ENCODE peak calls at places on chromosomes 13 and 19, in ten cellular contexts. J, U, G, F, Y, X, L, A, Q and B are unnamed samples.

GRCh38 chr19:53333071-53333465 is 481 bp upstream of the ZNF845 start:
- DNase-seq in J (no peak), U (peak), G (no peak), F (no peak), Y (no peak), X (no peak), L (no peak), A (peak), Q (no peak), B (peak)

GRCh38 chr13:22040810-22041364 is 370.0 kb downstream of the FGF9 start:
- DNase-seq in J (no peak), U (no peak), G (no peak), F (no peak), Y (no peak), X (no peak), L (no peak), A (peak), Q (no peak), B (no peak)

GRCh38 chr19:58261968-58262921 is 16.5 kb upstream of the ZNF8 start:
- DNase-seq in J (peak), U (no peak), G (no peak), F (no peak), Y (peak), X (no peak), L (no peak), A (no peak), Q (no peak), B (no peak)

GRCh38 chr13:46803586-46803985 is 6.6 kb upstream of the ESD start:
- DNase-seq in J (peak), U (no peak), G (no peak), F (no peak), Y (peak), X (no peak), L (no peak), A (no peak), Q (no peak), B (no peak)

GRCh38 chr19:13260883-13261653 is 110.9 kb downstream of the IER2 start:
- DNase-seq in J (peak), U (no peak), G (no peak), F (peak), Y (peak), X (no peak), L (peak), A (no peak), Q (no peak), B (peak)

GRCh38 chr13:47258384-47258783 is 361.5 kb upstream of the HTR2A start:
- DNase-seq in J (no peak), U (no peak), G (no peak), F (no peak), Y (no peak), X (no peak), L (no peak), A (no peak), Q (no peak), B (no peak)

GRCh38 chr13:25429466-25429865 is 57.7 kb downstream of the ATP8A2 start:
- DNase-seq in J (no peak), U (no peak), G (no peak), F (no peak), Y (no peak), X (no peak), L (peak), A (no peak), Q (no peak), B (no peak)

GRCh38 chr19:2719910-2720776 is 1.0 kb downstream of the DIRAS1 start:
- DNase-seq in J (no peak), U (no peak), G (no peak), F (no peak), Y (peak), X (no peak), L (no peak), A (peak), Q (peak), B (no peak)

GRCh38 chr13:85772379-85772778 is 26.8 kb downstream of the SLITRK6 start:
- DNase-seq in J (no peak), U (no peak), G (no peak), F (no peak), Y (peak), X (no peak), L (no peak), A (no peak), Q (no peak), B (no peak)

GRCh38 chr13:67277581-67277980 is 47.4 kb upstream of the PCDH9 start:
- DNase-seq in J (peak), U (no peak), G (no peak), F (no peak), Y (peak), X (no peak), L (no peak), A (no peak), Q (no peak), B (no peak)

GRCh38 chr13:67285611-67286010 is 55.5 kb upstream of the PCDH9 start:
- DNase-seq in J (no peak), U (no peak), G (no peak), F (no peak), Y (no peak), X (no peak), L (no peak), A (no peak), Q (no peak), B (no peak)

GRCh38 chr13:67283602-67284001 is 53.5 kb upstream of the PCDH9 start:
- DNase-seq in J (no peak), U (no peak), G (no peak), F (no peak), Y (peak), X (no peak), L (no peak), A (no peak), Q (no peak), B (no peak)

GRCh38 chr13:67278230-67278629 is 48.1 kb upstream of the PCDH9 start:
- DNase-seq in J (peak), U (no peak), G (no peak), F (no peak), Y (peak), X (no peak), L (no peak), A (no peak), Q (no peak), B (peak)

GRCh38 chr13:67281476-67281875 is 51.3 kb upstream of the PCDH9 start:
- DNase-seq in J (no peak), U (no peak), G (no peak), F (no peak), Y (no peak), X (no peak), L (no peak), A (no peak), Q (no peak), B (no peak)
- TF ChIP-seq CTCF in J (no peak), U (no peak), G (no peak), F (no peak), Y (no peak), X (no peak), L (no peak), A (no peak), Q (no peak), B (no peak)

DNA sequence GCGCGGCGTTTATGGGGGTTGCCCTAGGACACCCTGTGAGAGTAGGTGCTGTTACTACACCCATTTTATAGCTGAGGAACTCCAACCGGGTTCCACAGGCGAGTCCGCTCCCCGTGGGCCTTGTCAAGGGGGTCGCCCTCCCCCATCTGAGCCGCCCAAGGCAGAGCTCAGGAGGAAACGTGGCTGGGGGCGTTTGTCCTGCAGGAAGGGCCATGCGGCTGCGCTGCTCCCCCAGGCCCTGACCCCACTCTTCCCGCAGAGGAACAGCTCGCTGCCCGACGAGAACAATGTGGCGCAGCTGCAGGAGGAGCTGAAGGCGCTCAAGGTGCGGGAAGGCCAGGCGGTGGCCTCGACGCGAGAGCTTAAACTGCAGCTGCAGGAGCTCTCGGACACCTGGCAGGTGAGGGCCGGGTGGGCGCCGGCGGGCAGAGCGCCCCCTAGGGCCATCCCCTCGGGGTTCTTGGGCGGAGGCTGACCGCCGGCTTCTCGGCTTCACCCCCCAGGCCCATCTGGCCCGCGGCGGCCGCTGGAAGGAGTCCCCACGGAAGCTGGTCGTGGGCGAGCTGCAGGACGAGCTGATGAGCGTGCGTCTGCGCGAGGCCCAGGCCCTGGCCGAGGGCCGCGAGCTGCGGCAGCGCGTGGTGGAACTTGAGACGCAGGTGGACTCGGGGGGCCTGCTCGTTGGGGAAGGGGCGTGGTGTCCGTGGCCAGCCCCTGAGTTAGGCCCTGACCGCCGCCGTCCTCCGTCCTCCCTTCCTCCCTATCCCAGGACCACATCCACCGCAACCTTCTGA is 12.4 kb downstream of the PRR36 start:
- DNase-seq in J (no peak), U (no peak), G (no peak), F (no peak), Y (no peak), X (no peak), L (no peak), A (peak), Q (no peak), B (no peak)
- H3K4me3 ChIP-seq in J (no peak), U (no peak), G (no peak), F (no peak), Y (no peak), X (peak), L (peak), A (peak), Q (no peak), B (peak)

GRCh38 chr13:32911506-32911905 is 104.7 kb upstream of the KL start:
- DNase-seq in J (peak), U (peak), G (peak), F (peak), Y (peak), X (no peak), L (peak), A (peak), Q (no peak), B (no peak)
- TF ChIP-seq CTCF in J (peak), U (peak), G (peak), F (peak), Y (peak), X (no peak), L (peak), A (peak), Q (no peak), B (peak)

GRCh38 chr19:30254789-30255188 is 117.4 kb upstream of the ZNF536 start:
- DNase-seq in J (no peak), U (no peak), G (no peak), F (no peak), Y (no peak), X (no peak), L (no peak), A (no peak), Q (no peak), B (no peak)

GRCh38 chr19:30249911-30250310 is 122.3 kb upstream of the ZNF536 start:
- DNase-seq in J (no peak), U (no peak), G (no peak), F (no peak), Y (no peak), X (no peak), L (no peak), A (peak), Q (no peak), B (no peak)

GRCh38 chr19:30254214-30254613 is 118.0 kb upstream of the ZNF536 start:
- DNase-seq in J (no peak), U (no peak), G (no peak), F (no peak), Y (no peak), X (no peak), L (no peak), A (peak), Q (no peak), B (no peak)

GRCh38 chr19:30253581-30253996 is 118.6 kb upstream of the ZNF536 start:
- DNase-seq in J (no peak), U (no peak), G (no peak), F (no peak), Y (no peak), X (no peak), L (no peak), A (peak), Q (no peak), B (no peak)

DNA sequence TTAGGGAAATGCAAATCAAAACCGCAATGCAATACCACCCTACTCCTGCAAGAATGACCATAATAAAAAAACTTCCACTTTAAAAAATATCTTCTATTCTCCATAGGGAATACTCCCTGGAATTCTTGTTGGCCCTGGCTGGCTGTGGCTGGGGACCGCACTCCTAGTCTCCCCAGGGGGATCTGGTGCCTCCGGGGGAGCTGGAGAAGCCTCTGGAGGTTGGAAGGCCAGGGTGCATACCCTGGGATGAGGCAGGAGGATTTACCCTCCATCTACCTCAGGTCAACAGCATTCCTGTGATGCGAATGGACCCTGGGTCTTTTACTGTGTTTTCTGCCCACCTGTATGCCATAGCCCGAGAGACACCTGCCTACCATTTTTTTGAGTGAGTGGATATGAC is 120.0 kb upstream of the ZNF536 start:
- DNase-seq in J (no peak), U (no peak), G (no peak), F (no peak), Y (no peak), X (no peak), L (no peak), A (peak), Q (no peak), B (no peak)
- H3K4me3 ChIP-seq in J (no peak), U (no peak), G (no peak), F (no peak), Y (no peak), X (no peak), L (no peak), A (no peak), Q (no peak), B (no peak)

DNA sequence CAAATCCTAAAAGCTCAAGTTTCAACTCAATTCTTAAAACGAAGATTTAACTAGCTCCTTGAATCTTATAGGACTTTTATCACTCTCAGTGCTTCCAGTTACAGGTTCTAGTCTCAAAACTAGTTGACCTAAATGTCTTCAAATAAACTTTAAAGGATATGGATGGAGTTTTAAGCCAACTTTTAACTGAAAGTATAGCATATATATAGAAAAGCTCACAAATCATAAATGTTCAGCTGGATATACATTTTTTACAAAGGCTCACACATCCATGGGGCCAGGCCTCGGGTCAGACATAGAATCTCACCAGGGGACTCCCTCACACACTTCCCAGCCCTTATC is 47.1 kb upstream of the ARHGEF7 start:
- DNase-seq in J (no peak), U (no peak), G (no peak), F (no peak), Y (no peak), X (no peak), L (no peak), A (no peak), Q (no peak), B (no peak)
- TF ChIP-seq CTCF in J (no peak), U (no peak), G (no peak), F (no peak), Y (no peak), X (no peak), L (no peak), A (peak), Q (no peak), B (no peak)

GRCh38 chr13:52160053-52160452 is 656 bp upstream of the NEK3 start:
- DNase-seq in J (no peak), U (no peak), G (no peak), F (no peak), Y (no peak), X (no peak), L (no peak), A (no peak), Q (no peak), B (no peak)
- H3K4me3 ChIP-seq in J (no peak), U (no peak), G (no peak), F (no peak), Y (no peak), X (peak), L (no peak), A (no peak), Q (peak), B (no peak)

DNA sequence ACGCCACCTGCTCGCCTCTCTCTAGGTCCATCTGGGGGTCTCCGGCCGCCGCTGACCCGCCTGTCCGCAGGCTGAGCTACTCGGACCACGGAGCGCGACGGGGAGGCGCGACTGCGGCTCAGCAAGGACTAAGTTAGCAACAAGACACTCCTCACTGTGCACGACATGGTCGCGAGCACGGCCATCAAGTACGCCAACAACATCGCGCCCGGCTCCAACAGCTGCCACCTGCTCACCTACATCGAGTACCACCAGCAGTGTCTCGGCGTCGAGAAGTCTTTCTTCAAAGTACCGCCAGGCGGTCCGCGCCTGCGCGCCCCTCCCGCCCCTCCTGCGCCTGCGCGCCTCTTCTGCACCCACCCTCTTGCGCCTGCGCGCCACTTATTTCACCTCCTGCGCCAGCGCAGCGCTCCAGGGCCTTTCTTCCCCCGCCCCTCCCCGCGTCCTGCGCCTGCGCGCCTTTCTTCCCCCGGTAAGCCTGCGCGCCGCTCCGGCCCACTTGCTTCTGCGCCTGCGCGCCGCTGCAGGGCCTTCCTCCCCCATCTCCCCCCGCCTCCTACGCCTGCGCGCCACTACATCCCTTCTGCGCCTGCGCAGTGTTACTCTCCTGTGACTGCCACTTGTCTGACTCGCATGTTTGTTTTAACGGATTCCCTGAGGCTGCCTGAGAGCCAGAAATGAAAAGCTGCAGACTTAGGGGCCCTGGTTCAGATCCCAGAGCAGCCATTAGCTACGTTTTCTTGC is 63.9 kb downstream of the ACSBG2 start:
- DNase-seq in J (peak), U (peak), G (peak), F (peak), Y (peak), X (peak), L (peak), A (peak), Q (peak), B (peak)
- TF ChIP-seq CTCF in J (peak), U (peak), G (peak), F (peak), Y (peak), X (peak), L (peak), A (peak), Q (peak), B (peak)